ENCODE peak calls at places on chromosomes 7 and 10, in five cellular contexts. A is H54, O is NB4, E is lower leg skin, Q is tibial nerve. T is an unnamed sample.

GRCh38 chr7:99521399-99521798 is 16.9 kb downstream of the ZKSCAN5 start:
- DNase-seq in A (no peak), O (no peak), E (peak), Q (no peak), T (no peak)

GRCh38 chr7:100017300-100017699 is 1.9 kb downstream of the ZKSCAN1 start:
- DNase-seq in A (no peak), O (no peak), E (peak), Q (no peak), T (no peak)

GRCh38 chr7:28957822-28958234 is 302 bp downstream of the TRIL start:
- DNase-seq in A (no peak), O (no peak), E (peak), Q (no peak), T (no peak)

GRCh38 chr10:11215468-11215867 is 197.8 kb downstream of the CELF2 start:
- DNase-seq in A (no peak), O (peak), E (no peak), Q (no peak), T (no peak)

GRCh38 chr7:35694161-35694783 is 663 bp downstream of the HERPUD2 start:
- DNase-seq in A (no peak), O (peak), E (peak), Q (no peak), T (peak)

GRCh38 chr10:128686638-128687278 is 560.5 kb upstream of the MKI67 start:
- DNase-seq in A (no peak), O (no peak), E (no peak), Q (no peak), T (no peak)

GRCh38 chr7:38574121-38574520 is 57.1 kb downstream of the AMPH start:
- DNase-seq in A (no peak), O (no peak), E (no peak), Q (no peak), T (no peak)

GRCh38 chr10:126191192-126191591 is 197.1 kb downstream of the ADAM12 start:
- DNase-seq in A (peak), O (no peak), E (no peak), Q (no peak), T (no peak)

GRCh38 chr10:123678376-123678775 is 12.2 kb downstream of the GPR26 start:
- DNase-seq in A (no peak), O (no peak), E (no peak), Q (no peak), T (no peak)

GRCh38 chr10:48478469-48478868 is 126.4 kb downstream of the ARHGAP22 start:
- DNase-seq in A (no peak), O (no peak), E (peak), Q (no peak), T (no peak)

GRCh38 chr10:60130130-60130579 is 223.8 kb upstream of the CCDC6 start:
- DNase-seq in A (no peak), O (peak), E (no peak), Q (no peak), T (no peak)

GRCh38 chr7:124480821-124481290 is 284.7 kb downstream of the GPR37 start:
- DNase-seq in A (no peak), O (no peak), E (no peak), Q (no peak), T (no peak)

GRCh38 chr7:43750016-43750887 is 8.2 kb upstream of the BLVRA start:
- DNase-seq in A (no peak), O (peak), E (no peak), Q (no peak), T (peak)

GRCh38 chr10:49611815-49612512 is 1.9 kb downstream of the SLC18A3 start:
- DNase-seq in A (no peak), O (no peak), E (peak), Q (no peak), T (no peak)

GRCh38 chr7:22499044-22499443 is 944 bp downstream of the STEAP1B start:
- DNase-seq in A (no peak), O (no peak), E (no peak), Q (no peak), T (no peak)

GRCh38 chr10:95334793-95335120 is 44.0 kb upstream of the PDLIM1 start:
- DNase-seq in A (peak), O (no peak), E (no peak), Q (no peak), T (no peak)

GRCh38 chr7:5797716-5798115 is 16.3 kb upstream of the RNF216 start:
- DNase-seq in A (no peak), O (peak), E (no peak), Q (no peak), T (peak)

GRCh38 chr7:141702047-141702567 is at the start of gene DENND11:
- DNase-seq in A (peak), O (peak), E (no peak), Q (no peak), T (peak)

GRCh38 chr10:46557319-46558140 is 1.1 kb upstream of the GPRIN2 start:
- DNase-seq in A (no peak), O (no peak), E (peak), Q (peak), T (no peak)

GRCh38 chr7:14754631-14755030 is 147.9 kb downstream of the DGKB start:
- DNase-seq in A (no peak), O (no peak), E (no peak), Q (no peak), T (no peak)

GRCh38 chr10:11178606-11179221 is 161.0 kb downstream of the CELF2 start:
- DNase-seq in A (no peak), O (peak), E (no peak), Q (no peak), T (peak)

GRCh38 chr7:25842201-25842726 is 309.7 kb upstream of the NFE2L3 start:
- DNase-seq in A (no peak), O (no peak), E (no peak), Q (no peak), T (no peak)

GRCh38 chr7:100544386-100544785 is 5.4 kb downstream of the AGFG2 start:
- DNase-seq in A (no peak), O (no peak), E (no peak), Q (no peak), T (no peak)

GRCh38 chr7:404782-405488 is 114.7 kb downstream of the PDGFA start:
- DNase-seq in A (no peak), O (no peak), E (peak), Q (no peak), T (no peak)

GRCh38 chr7:17408904-17409290 is 110.4 kb downstream of the AHR start:
- DNase-seq in A (no peak), O (no peak), E (no peak), Q (no peak), T (no peak)

GRCh38 chr10:11082551-11082950 is 64.9 kb downstream of the CELF2 start:
- DNase-seq in A (no peak), O (no peak), E (no peak), Q (no peak), T (no peak)

GRCh38 chr10:25336330-25336729 is 161.5 kb downstream of the GPR158 start:
- DNase-seq in A (no peak), O (no peak), E (no peak), Q (no peak), T (no peak)

GRCh38 chr10:62327897-62328296 is 46.3 kb upstream of the ZNF365 start:
- DNase-seq in A (no peak), O (no peak), E (no peak), Q (no peak), T (no peak)

GRCh38 chr7:159148430-159149395 is 4.0 kb upstream of the VIPR2 start:
- DNase-seq in A (no peak), O (no peak), E (peak), Q (no peak), T (no peak)

GRCh38 chr7:120919466-120919865 is 31.1 kb upstream of the ING3 start:
- DNase-seq in A (no peak), O (no peak), E (no peak), Q (no peak), T (no peak)

GRCh38 chr10:44006826-44007225 is 358.1 kb upstream of the ZNF32 start:
- DNase-seq in A (no peak), O (no peak), E (no peak), Q (no peak), T (no peak)

GRCh38 chr7:88091988-88092675 is 127.7 kb downstream of the SRI start:
- DNase-seq in A (no peak), O (no peak), E (no peak), Q (no peak), T (no peak)

GRCh38 chr7:40753455-40753854 is 618.6 kb downstream of the SUGCT start:
- DNase-seq in A (no peak), O (no peak), E (no peak), Q (no peak), T (no peak)

GRCh38 chr7:65339257-65339656 is 34.4 kb upstream of the ZNF92 start:
- DNase-seq in A (no peak), O (no peak), E (no peak), Q (no peak), T (no peak)

DNA sequence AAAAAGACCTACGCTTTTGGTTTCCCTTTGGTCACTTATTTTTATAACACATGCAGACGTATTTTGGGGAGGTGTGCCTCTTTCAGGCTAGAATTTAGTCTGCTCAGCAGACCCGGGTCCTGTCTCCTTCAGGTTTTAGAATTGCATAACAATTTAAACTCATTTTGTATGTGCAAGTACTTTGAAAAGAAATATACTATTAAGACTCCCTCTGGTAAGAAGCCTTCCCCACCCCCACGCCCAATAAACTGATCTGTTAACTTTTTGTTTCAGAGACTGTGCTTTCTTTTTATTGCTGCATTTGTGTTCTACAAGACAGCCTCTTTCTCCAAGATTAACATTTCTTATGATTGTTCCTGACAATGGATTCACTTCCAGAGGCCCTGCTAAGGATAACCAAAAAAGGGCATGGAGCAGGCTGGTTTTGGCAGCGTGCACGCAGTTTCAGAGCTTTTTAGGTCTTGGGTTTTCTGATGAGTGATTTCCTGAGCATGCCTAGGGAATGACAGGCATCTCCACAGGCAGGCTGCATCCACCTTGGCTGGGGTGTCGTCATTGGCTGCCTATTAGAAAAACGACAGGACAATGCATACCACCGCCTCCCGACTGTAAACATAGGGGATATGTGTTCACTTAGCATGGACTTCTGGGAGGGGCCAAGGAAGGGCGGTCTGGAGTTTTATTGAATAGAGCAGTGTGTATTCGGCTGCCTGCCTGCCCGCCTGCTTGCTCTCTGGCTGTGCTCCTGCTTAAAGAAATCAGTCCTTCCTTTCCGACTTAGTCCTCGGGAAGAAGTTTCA is at the start of gene CALD1:
- DNase-seq in A (peak), O (no peak), E (peak), Q (peak), T (no peak)
- TF ChIP-seq POLR2A in A (peak), O (no peak), E (no peak), Q (peak), T (no peak)

GRCh38 chr7:105012503-105013282 is 1.3 kb upstream of the KMT2E start:
- DNase-seq in A (peak), O (peak), E (peak), Q (peak), T (peak)
- TF ChIP-seq POLR2A in A (peak), O (peak), E (peak), Q (peak), T (peak)

DNA sequence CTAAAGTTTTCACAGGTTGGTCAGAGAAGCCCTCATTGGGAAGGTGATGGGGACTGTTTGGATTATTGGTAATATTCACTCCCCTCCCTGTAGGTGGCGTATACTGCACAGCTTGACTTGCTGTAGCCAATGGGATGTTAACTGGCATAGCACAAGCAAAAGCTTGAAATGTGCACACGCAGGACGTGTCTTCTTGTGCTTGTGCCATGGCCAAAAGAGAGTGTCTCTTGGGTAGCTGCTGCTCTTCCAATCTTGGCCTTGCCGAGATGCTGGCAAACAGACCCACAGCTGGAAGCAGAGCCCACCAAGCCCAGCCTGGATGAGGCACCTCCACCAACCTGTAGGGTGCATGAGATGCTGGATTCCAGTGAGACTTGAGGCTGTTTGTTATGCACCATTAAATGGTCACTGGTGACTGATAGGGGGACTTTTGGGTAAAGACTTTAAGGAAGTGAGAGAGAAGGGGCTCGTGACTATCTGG is 266.0 kb downstream of the GRID1 start:
- DNase-seq in A (peak), O (peak), E (peak), Q (no peak), T (peak)
- TF ChIP-seq POLR2A in A (no peak), O (no peak), E (no peak), Q (no peak), T (no peak)

GRCh38 chr7:45104844-45105587 is 6.5 kb downstream of the TBRG4 start:
- DNase-seq in A (no peak), O (no peak), E (peak), Q (no peak), T (no peak)
- TF ChIP-seq POLR2A in A (no peak), O (no peak), E (no peak), Q (no peak), T (no peak)

GRCh38 chr7:130879191-130879590 is 145.2 kb upstream of the KLF14 start:
- DNase-seq in A (no peak), O (no peak), E (no peak), Q (no peak), T (no peak)

GRCh38 chr7:130877236-130877635 is 143.2 kb upstream of the KLF14 start:
- DNase-seq in A (no peak), O (no peak), E (no peak), Q (no peak), T (no peak)

GRCh38 chr7:130880668-130881067 is 146.7 kb upstream of the KLF14 start:
- DNase-seq in A (no peak), O (peak), E (no peak), Q (peak), T (no peak)

GRCh38 chr7:130877676-130878305 is 143.8 kb upstream of the KLF14 start:
- DNase-seq in A (no peak), O (no peak), E (no peak), Q (no peak), T (no peak)

GRCh38 chr7:130878785-130879184 is 144.8 kb upstream of the KLF14 start:
- DNase-seq in A (no peak), O (no peak), E (no peak), Q (no peak), T (no peak)
- TF ChIP-seq POLR2A in A (no peak), O (no peak), E (no peak), Q (no peak), T (no peak)

DNA sequence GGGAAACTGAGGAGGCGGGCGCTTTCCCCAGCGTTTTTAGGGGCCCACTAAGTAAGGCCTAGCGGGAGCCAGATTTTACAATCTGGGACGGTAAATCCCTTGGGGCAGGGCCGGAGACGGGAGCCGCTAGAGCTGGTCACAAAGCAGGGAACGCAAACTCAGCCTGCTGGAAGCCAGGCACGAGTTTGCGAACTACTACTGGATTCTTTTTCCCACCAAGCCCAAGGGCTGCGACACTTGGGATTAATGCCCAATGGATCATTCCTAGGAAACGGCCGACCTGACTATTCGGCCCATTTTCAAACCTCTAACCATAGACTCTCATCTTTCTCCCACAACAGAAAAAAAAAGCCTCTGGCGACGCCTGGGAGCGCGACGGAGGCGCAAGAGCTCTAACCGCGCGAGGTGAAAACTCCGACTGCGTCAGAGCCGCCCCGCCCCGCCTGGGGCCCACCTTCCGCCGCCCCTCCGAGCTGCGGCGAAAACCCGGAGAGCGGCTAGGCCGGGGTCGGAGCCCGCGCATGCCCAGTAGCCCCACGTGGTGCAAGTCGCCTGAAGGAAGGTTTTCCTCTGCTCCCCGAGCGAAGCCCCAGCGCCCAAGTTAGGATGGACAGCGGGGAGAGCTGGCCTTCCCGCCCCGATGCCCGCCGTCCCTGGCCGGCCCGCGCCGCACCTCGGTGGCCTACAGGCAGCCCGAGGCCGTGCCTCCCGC is 554 bp upstream of the SGMS1 start:
- DNase-seq in A (peak), O (peak), E (peak), Q (peak), T (peak)
- TF ChIP-seq POLR2A in A (no peak), O (peak), E (peak), Q (peak), T (peak)

GRCh38 chr7:55970561-55970960 is 6.2 kb downstream of the NIPSNAP2 start:
- DNase-seq in A (no peak), O (no peak), E (peak), Q (no peak), T (no peak)

GRCh38 chr7:55966851-55967250 is 2.5 kb downstream of the NIPSNAP2 start:
- DNase-seq in A (no peak), O (no peak), E (no peak), Q (no peak), T (no peak)

GRCh38 chr7:55973747-55974250 is 9.4 kb downstream of the NIPSNAP2 start:
- DNase-seq in A (no peak), O (no peak), E (no peak), Q (no peak), T (no peak)

GRCh38 chr7:55969391-55969790 is 5.0 kb downstream of the NIPSNAP2 start:
- DNase-seq in A (no peak), O (no peak), E (peak), Q (no peak), T (no peak)

GRCh38 chr7:55971045-55971444 is 6.7 kb downstream of the NIPSNAP2 start:
- DNase-seq in A (no peak), O (no peak), E (peak), Q (no peak), T (peak)
- TF ChIP-seq POLR2A in A (no peak), O (no peak), E (no peak), Q (no peak), T (peak)

DNA sequence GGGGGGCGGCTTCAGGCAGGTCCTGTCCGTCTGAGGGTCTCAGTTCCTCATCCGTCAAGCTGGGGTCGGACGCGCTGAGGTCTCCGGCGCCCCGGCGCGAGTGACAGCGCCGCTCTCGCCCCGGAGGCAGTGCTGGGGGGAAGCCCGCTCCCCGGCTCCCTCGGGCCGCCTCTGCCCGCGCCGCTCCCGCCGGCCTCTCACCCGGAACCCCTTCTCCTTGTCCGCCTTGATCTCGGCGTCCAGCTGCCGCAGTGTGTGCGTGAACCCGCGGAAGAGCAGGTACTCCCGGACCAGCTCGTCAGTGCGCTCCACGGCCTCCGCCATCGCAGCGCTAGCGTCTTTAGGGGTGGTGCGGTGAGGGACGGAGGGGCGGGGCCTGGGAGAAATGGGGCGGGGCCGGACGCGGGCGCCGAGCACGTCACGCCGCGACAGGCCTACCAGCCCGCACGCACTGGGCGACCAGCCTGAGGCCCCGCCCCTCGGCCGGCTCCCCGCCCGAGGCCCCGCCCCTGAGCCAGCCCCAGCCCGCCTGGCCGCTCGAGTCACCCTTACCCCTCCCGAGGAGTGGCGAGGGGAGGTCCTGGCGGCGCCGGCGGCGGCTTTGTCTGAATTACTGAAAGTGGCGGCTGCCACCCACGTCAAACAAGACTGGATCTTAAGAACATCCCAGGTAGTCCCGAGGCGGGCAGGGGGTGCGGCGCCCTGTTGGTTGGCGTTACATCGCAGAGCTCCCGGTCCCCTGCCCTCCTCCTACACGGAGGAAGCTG is at the start of gene WDR91:
- DNase-seq in A (peak), O (peak), E (peak), Q (peak), T (peak)
- TF ChIP-seq POLR2A in A (peak), O (peak), E (no peak), Q (peak), T (peak)

DNA sequence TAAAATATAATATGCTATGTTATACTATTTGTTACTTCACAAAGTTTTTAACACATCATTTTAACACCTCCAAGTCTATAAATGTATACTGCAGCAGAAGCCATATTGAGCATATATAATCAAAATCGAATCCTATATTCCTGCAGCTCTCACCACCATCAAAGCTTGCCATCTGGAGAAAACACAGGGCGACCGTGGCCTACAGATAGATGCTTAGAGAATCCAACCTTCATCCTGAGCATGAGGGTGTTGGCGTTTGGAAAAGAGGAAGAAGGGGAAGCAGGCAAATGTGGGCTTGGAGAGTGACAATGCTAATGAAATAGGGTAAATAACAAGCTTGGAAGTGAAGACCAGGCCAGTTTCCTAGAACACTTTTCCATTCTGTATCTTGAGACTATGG is 258.8 kb upstream of the IMMP2L start:
- DNase-seq in A (no peak), O (no peak), E (no peak), Q (no peak), T (no peak)
- TF ChIP-seq POLR2A in A (no peak), O (no peak), E (no peak), Q (no peak), T (no peak)